ENCODE peak calls at places on chromosomes 3 and 15, in seven cellular contexts. One of them, this sample, is unnamed. For H3K27me3 and H3K4me1, the result is how much of the 10 kb centered on the place peaks cover.

GRCh38 chr15:67828969-67829646 is 3.8 kb downstream of the SKOR1 start:
- DNase-seq in gastrocnemius medialis: no peak
- DNase-seq in testis: no peak
- DNase-seq in adrenal gland: no peak
- DNase-seq in endothelial cell of umbilical vein: no peak
- DNase-seq in ovary: no peak
- DNase-seq in heart left ventricle: no peak
- DNase-seq in this sample: no peak

GRCh38 chr3:177145402-177145801 is 51.9 kb downstream of the TBL1XR1 start:
- DNase-seq in gastrocnemius medialis: no peak
- DNase-seq in testis: no peak
- DNase-seq in adrenal gland: no peak
- DNase-seq in endothelial cell of umbilical vein: no peak
- DNase-seq in ovary: no peak
- DNase-seq in heart left ventricle: no peak
- DNase-seq in this sample: no peak

GRCh38 chr15:76116138-76116885 is 56.5 kb downstream of the TMEM266 start:
- DNase-seq in gastrocnemius medialis: no peak
- DNase-seq in testis: no peak
- DNase-seq in adrenal gland: no peak
- DNase-seq in endothelial cell of umbilical vein: no peak
- DNase-seq in ovary: no peak
- DNase-seq in heart left ventricle: no peak
- DNase-seq in this sample: no peak

GRCh38 chr3:32522682-32523081 is 20.0 kb upstream of the CMTM6 start:
- DNase-seq in gastrocnemius medialis: no peak
- DNase-seq in testis: no peak
- DNase-seq in adrenal gland: no peak
- DNase-seq in endothelial cell of umbilical vein: no peak
- DNase-seq in ovary: no peak
- DNase-seq in heart left ventricle: no peak
- DNase-seq in this sample: no peak

GRCh38 chr15:89806565-89807550 is 7.8 kb downstream of the ANPEP start:
- DNase-seq in gastrocnemius medialis: no peak
- DNase-seq in testis: no peak
- DNase-seq in adrenal gland: no peak
- DNase-seq in endothelial cell of umbilical vein: no peak
- DNase-seq in ovary: no peak
- DNase-seq in heart left ventricle: no peak
- DNase-seq in this sample: no peak

GRCh38 chr15:81410318-81410753 is 36.3 kb upstream of the TMC3 start:
- DNase-seq in gastrocnemius medialis: peak
- DNase-seq in testis: peak
- DNase-seq in adrenal gland: peak
- DNase-seq in endothelial cell of umbilical vein: peak
- DNase-seq in ovary: peak
- DNase-seq in heart left ventricle: peak
- DNase-seq in this sample: peak

GRCh38 chr15:31871159-31871886 is 159.0 kb upstream of the CHRNA7 start:
- DNase-seq in gastrocnemius medialis: no peak
- DNase-seq in testis: no peak
- DNase-seq in adrenal gland: no peak
- DNase-seq in endothelial cell of umbilical vein: no peak
- DNase-seq in ovary: no peak
- DNase-seq in heart left ventricle: no peak
- DNase-seq in this sample: no peak

GRCh38 chr3:146313411-146314111 is 62.7 kb upstream of the PLSCR4 start:
- DNase-seq in gastrocnemius medialis: no peak
- DNase-seq in testis: no peak
- DNase-seq in adrenal gland: peak
- DNase-seq in endothelial cell of umbilical vein: peak
- DNase-seq in ovary: no peak
- DNase-seq in heart left ventricle: no peak
- DNase-seq in this sample: no peak

GRCh38 chr3:169748670-169749069 is 16.2 kb downstream of the TERC start:
- DNase-seq in gastrocnemius medialis: no peak
- DNase-seq in testis: no peak
- DNase-seq in adrenal gland: no peak
- DNase-seq in endothelial cell of umbilical vein: no peak
- DNase-seq in ovary: no peak
- DNase-seq in heart left ventricle: no peak
- DNase-seq in this sample: no peak

GRCh38 chr15:78853500-78853899 is 19.2 kb upstream of the MORF4L1 start:
- DNase-seq in gastrocnemius medialis: no peak
- DNase-seq in testis: no peak
- DNase-seq in adrenal gland: no peak
- DNase-seq in endothelial cell of umbilical vein: no peak
- DNase-seq in ovary: no peak
- DNase-seq in heart left ventricle: no peak
- DNase-seq in this sample: no peak

GRCh38 chr15:77984446-77984861 is 93.1 kb downstream of the TBC1D2B start:
- DNase-seq in gastrocnemius medialis: no peak
- DNase-seq in testis: peak
- DNase-seq in adrenal gland: no peak
- DNase-seq in endothelial cell of umbilical vein: no peak
- DNase-seq in ovary: peak
- DNase-seq in heart left ventricle: peak
- DNase-seq in this sample: no peak

GRCh38 chr3:4508048-4508981 is 15.2 kb downstream of the ITPR1 start:
- DNase-seq in gastrocnemius medialis: no peak
- DNase-seq in testis: no peak
- DNase-seq in adrenal gland: no peak
- DNase-seq in endothelial cell of umbilical vein: no peak
- DNase-seq in ovary: no peak
- DNase-seq in heart left ventricle: no peak
- DNase-seq in this sample: no peak

GRCh38 chr3:45606991-45607712 is 12.6 kb downstream of the LIMD1 start:
- DNase-seq in gastrocnemius medialis: peak
- DNase-seq in testis: no peak
- DNase-seq in adrenal gland: no peak
- DNase-seq in endothelial cell of umbilical vein: no peak
- DNase-seq in ovary: peak
- DNase-seq in heart left ventricle: peak
- DNase-seq in this sample: peak

GRCh38 chr3:36707623-36708409 is 56.5 kb downstream of the DCLK3 start:
- DNase-seq in gastrocnemius medialis: no peak
- DNase-seq in testis: no peak
- DNase-seq in adrenal gland: no peak
- DNase-seq in endothelial cell of umbilical vein: no peak
- DNase-seq in ovary: no peak
- DNase-seq in heart left ventricle: no peak
- DNase-seq in this sample: no peak

GRCh38 chr3:141410861-141411771 is 42.8 kb downstream of the ZBTB38 start:
- DNase-seq in gastrocnemius medialis: no peak
- DNase-seq in testis: peak
- DNase-seq in adrenal gland: peak
- DNase-seq in endothelial cell of umbilical vein: peak
- DNase-seq in ovary: no peak
- DNase-seq in heart left ventricle: no peak
- DNase-seq in this sample: no peak

GRCh38 chr3:46995901-46996562 is 16.6 kb downstream of the NBEAL2 start:
- DNase-seq in gastrocnemius medialis: no peak
- DNase-seq in testis: no peak
- DNase-seq in adrenal gland: no peak
- DNase-seq in endothelial cell of umbilical vein: no peak
- DNase-seq in ovary: no peak
- DNase-seq in heart left ventricle: no peak
- DNase-seq in this sample: no peak

GRCh38 chr3:100496711-100497261 is 4.4 kb downstream of the TMEM45A start:
- DNase-seq in gastrocnemius medialis: no peak
- DNase-seq in testis: no peak
- DNase-seq in adrenal gland: no peak
- DNase-seq in endothelial cell of umbilical vein: no peak
- DNase-seq in ovary: no peak
- DNase-seq in heart left ventricle: no peak
- DNase-seq in this sample: no peak

GRCh38 chr15:72796515-72797337 is 13.2 kb upstream of the ADPGK start:
- DNase-seq in gastrocnemius medialis: peak
- DNase-seq in testis: peak
- DNase-seq in adrenal gland: peak
- DNase-seq in endothelial cell of umbilical vein: peak
- DNase-seq in ovary: peak
- DNase-seq in heart left ventricle: peak
- DNase-seq in this sample: no peak

GRCh38 chr15:90042766-90043525 is 41.8 kb downstream of the ZNF710 start:
- DNase-seq in gastrocnemius medialis: peak
- DNase-seq in testis: no peak
- DNase-seq in adrenal gland: no peak
- DNase-seq in endothelial cell of umbilical vein: no peak
- DNase-seq in ovary: no peak
- DNase-seq in heart left ventricle: no peak
- DNase-seq in this sample: no peak

GRCh38 chr3:114671741-114672510 is 378.1 kb downstream of the TIGIT start:
- DNase-seq in gastrocnemius medialis: no peak
- DNase-seq in testis: no peak
- DNase-seq in adrenal gland: no peak
- DNase-seq in endothelial cell of umbilical vein: no peak
- DNase-seq in ovary: no peak
- DNase-seq in heart left ventricle: no peak
- DNase-seq in this sample: no peak

GRCh38 chr3:138114988-138115971 is at the start of gene DZIP1L:
- DNase-seq in gastrocnemius medialis: peak
- DNase-seq in testis: peak
- DNase-seq in adrenal gland: peak
- DNase-seq in endothelial cell of umbilical vein: peak
- DNase-seq in ovary: peak
- DNase-seq in heart left ventricle: peak
- DNase-seq in this sample: peak
- TF ChIP-seq POLR2A in gastrocnemius medialis: peak
- TF ChIP-seq POLR2A in testis: no peak
- TF ChIP-seq POLR2A in adrenal gland: no peak
- TF ChIP-seq POLR2A in endothelial cell of umbilical vein: peak
- TF ChIP-seq POLR2A in ovary: peak
- TF ChIP-seq POLR2A in heart left ventricle: peak
- TF ChIP-seq POLR2A in this sample: peak

DNA sequence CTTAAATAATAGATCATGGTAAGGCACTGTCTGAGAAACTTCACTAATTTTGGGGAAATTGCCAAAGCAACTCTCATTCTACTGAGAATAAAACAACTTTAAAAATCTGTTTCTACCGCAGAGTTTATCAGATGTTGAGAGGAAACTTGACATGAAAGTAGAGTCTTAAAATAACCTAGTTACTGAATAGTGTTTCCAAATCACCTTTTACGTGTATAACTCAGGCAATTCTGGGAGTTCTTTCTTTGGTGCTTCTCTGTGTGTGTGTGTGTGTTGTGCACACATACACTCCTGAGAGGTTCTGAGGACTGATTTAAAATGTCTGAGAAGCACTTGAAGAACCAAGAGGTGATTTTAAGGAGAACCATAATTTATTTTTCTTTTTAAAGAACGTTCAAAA is 236.6 kb downstream of the SV2B start:
- DNase-seq in gastrocnemius medialis: no peak
- DNase-seq in testis: no peak
- DNase-seq in adrenal gland: no peak
- DNase-seq in endothelial cell of umbilical vein: no peak
- DNase-seq in ovary: no peak
- DNase-seq in heart left ventricle: no peak
- DNase-seq in this sample: no peak
- H3K27me3 ChIP-seq in gastrocnemius medialis: under half
- H3K27me3 ChIP-seq in testis: under half
- H3K27me3 ChIP-seq in adrenal gland: under half
- H3K27me3 ChIP-seq in endothelial cell of umbilical vein: under half
- H3K27me3 ChIP-seq in ovary: under half
- H3K27me3 ChIP-seq in heart left ventricle: under half
- H3K27me3 ChIP-seq in this sample: under half

DNA sequence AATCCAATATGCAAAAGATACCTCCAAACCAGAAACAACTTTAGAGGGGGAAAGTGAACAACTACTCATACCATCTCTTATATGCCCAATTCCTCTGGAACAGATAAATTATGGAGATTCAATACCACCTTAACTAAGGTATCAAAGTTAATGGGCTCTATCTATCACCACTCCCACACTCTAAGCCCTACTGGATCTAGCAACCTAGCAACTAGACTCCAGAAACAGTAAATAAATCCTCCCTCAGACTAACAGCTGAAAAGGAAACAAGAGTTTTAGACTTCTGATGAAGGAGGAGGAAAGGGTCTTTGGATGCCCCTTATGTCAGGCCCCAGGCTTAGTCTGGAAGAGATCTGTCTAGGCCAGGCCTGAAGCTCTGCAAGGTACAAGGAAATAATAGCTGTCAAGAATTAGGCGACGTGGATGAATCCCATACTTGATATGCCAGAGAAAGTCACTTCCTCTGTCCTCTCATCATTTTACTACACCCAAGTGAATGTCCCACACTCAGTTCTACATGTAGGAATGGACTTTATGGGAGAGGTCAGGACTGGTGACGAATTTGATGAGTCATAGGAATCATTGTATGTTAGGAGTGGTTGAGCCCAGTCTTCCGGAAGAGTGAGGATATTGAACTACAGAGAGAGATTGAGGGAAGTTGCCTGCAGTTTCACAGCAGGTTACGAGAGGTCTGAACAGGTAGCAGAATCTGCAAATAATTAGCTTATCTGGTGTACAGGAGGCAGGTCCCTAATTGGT is 113.8 kb downstream of the AKAP13 start:
- DNase-seq in gastrocnemius medialis: no peak
- DNase-seq in testis: no peak
- DNase-seq in adrenal gland: no peak
- DNase-seq in endothelial cell of umbilical vein: peak
- DNase-seq in ovary: no peak
- DNase-seq in heart left ventricle: no peak
- DNase-seq in this sample: no peak
- H3K4me1 ChIP-seq in gastrocnemius medialis: under half
- H3K4me1 ChIP-seq in testis: under half
- H3K4me1 ChIP-seq in adrenal gland: under half
- H3K4me1 ChIP-seq in endothelial cell of umbilical vein: under half
- H3K4me1 ChIP-seq in ovary: under half
- H3K4me1 ChIP-seq in heart left ventricle: under half
- H3K4me1 ChIP-seq in this sample: under half

DNA sequence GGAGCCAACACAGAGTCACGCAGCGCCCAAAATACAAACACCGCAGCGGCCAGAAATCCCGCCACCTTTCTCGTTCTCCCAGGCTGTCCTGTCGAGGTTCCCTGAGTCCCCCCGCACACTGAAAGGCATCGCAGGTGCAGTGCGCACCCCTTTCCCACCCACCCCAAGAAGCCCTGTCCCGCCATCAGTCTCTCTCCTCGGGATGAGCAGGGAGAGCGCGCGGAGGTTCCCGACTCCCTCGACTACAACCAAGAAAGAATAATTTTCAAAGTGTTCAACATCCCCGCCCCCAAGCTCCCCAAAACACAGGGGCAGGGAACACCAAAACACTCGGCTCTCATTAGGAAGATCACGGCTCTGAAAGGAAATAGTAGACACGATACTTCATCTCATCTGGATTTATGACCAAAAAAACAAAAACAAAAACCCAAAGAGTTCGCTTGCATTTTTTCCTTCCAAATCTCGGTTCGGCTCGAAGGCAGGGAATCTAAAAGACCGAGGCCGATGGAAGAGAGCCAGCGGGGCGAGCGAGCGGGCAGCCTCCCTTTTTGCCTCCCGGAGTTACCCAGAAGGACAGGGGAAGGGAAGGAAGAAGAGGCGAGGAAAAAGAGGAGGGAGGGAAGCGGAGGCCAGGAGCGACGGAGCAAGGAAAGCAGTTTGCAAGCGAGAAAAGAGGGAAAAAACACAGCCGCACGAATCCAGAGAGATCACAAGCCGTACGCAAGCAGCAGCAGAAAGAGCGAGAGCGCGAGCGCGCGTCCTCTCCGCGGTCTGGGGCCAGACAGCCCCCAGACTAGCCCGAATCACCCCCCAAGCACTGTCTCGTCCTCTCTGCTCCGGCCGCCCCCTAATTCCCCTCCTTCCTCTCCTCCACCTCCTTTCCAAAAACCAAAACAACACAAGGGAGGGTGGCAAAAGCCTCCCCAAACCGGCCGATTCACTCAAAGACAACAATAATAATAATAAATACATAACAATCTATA is 808 bp downstream of the BCL6 start:
- DNase-seq in gastrocnemius medialis: peak
- DNase-seq in testis: peak
- DNase-seq in adrenal gland: peak
- DNase-seq in endothelial cell of umbilical vein: peak
- DNase-seq in ovary: peak
- DNase-seq in heart left ventricle: peak
- DNase-seq in this sample: peak
- TF ChIP-seq POLR2A in gastrocnemius medialis: no peak
- TF ChIP-seq POLR2A in testis: no peak
- TF ChIP-seq POLR2A in adrenal gland: peak
- TF ChIP-seq POLR2A in endothelial cell of umbilical vein: peak
- TF ChIP-seq POLR2A in ovary: peak
- TF ChIP-seq POLR2A in heart left ventricle: no peak
- TF ChIP-seq POLR2A in this sample: no peak